ENCODE peak calls at places on chromosomes 5 and 9, in four cellular contexts. R, A, O and Y are unnamed samples.

GRCh38 chr9:80792721-80793120 is 896.6 kb downstream of the TLE1 start:
- DNase-seq in R (no peak), A (no peak), O (no peak), Y (no peak)

GRCh38 chr5:466661-467310 is 23.8 kb downstream of the EXOC3 start:
- DNase-seq in R (no peak), A (peak; percentile 7), O (no peak), Y (no peak)

GRCh38 chr9:131582466-131583341 is 37.4 kb downstream of the PRRT1B start:
- DNase-seq in R (no peak), A (no peak), O (no peak), Y (no peak)

GRCh38 chr5:112385566-112385965 is 33.5 kb downstream of the EPB41L4A start:
- DNase-seq in R (no peak), A (no peak), O (no peak), Y (no peak)

GRCh38 chr9:130786526-130786925 is 48.5 kb upstream of the ABL1 start:
- DNase-seq in R (no peak), A (no peak), O (no peak), Y (no peak)

GRCh38 chr5:65062684-65063083 is 294.0 kb downstream of the CWC27 start:
- DNase-seq in R (peak; percentile 64), A (no peak), O (no peak), Y (no peak)

GRCh38 chr9:136729144-136729543 is 13.6 kb downstream of the LCN10 start:
- DNase-seq in R (no peak), A (no peak), O (no peak), Y (no peak)

GRCh38 chr5:151060742-151061141 is 20.1 kb downstream of the TNIP1 start:
- DNase-seq in R (no peak), A (no peak), O (no peak), Y (no peak)

GRCh38 chr9:115349542-115349941 is 231.6 kb upstream of the TNC start:
- DNase-seq in R (peak; percentile 32), A (no peak), O (no peak), Y (no peak)

GRCh38 chr5:80959768-80960442 is at the start of gene RASGRF2:
- DNase-seq in R (no peak), A (peak; percentile 69), O (no peak), Y (peak; percentile 76)

GRCh38 chr9:136484153-136485048 is 1.6 kb upstream of the SEC16A start:
- DNase-seq in R (no peak), A (no peak), O (no peak), Y (peak; percentile 74)

GRCh38 chr9:89952401-89952800 is 347.6 kb downstream of the GADD45G start:
- DNase-seq in R (no peak), A (no peak), O (no peak), Y (no peak)

GRCh38 chr5:72515211-72515610 is 8.0 kb upstream of the ZNF366 start:
- DNase-seq in R (no peak), A (no peak), O (no peak), Y (no peak)

GRCh38 chr9:110977259-110977709 is 61.0 kb downstream of the LPAR1 start:
- DNase-seq in R (peak; percentile 13), A (no peak), O (no peak), Y (no peak)

GRCh38 chr9:136172412-136173079 is 32.4 kb downstream of the LHX3 start:
- DNase-seq in R (no peak), A (peak; percentile 45), O (no peak), Y (no peak)

DNA sequence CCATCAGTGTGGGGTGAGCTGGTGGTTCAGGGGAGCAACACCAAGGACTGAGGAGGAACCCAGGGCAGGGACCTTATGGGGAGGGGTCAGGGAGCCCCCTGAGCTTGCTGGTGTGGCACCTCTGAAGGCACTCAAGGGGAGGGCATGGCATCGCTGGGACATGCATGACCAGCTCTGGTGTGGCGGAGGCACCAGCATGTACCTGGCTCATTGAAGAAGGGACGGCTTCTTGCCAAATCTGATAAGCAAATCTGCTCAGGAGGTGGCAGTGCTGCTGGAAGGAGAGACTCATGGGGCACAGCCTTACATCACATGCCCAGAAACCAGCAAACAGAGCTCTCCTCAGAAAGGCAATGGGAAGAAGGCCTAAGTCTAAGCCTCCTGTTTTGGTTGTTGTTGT is 421.8 kb downstream of the SEMA5A start:
- DNase-seq in R (no peak), A (no peak), O (no peak), Y (no peak)
- TF ChIP-seq HMGXB4 in R (no peak), A (no peak), O (no peak), Y (no peak)

GRCh38 chr9:37936965-37937364 is 33.0 kb upstream of the SLC25A51 start:
- DNase-seq in R (no peak), A (no peak), O (peak; percentile 83), Y (no peak)
- TF ChIP-seq HMGXB4 in R (no peak), A (no peak), O (no peak), Y (no peak)

GRCh38 chr9:114034176-114034575 is 43.9 kb downstream of the AMBP start:
- DNase-seq in R (no peak), A (no peak), O (no peak), Y (no peak)

GRCh38 chr9:114031037-114031436 is 47.1 kb downstream of the AMBP start:
- DNase-seq in R (no peak), A (no peak), O (no peak), Y (no peak)

GRCh38 chr9:114033397-114034103 is 44.5 kb downstream of the AMBP start:
- DNase-seq in R (no peak), A (peak; percentile 72), O (peak; percentile 45), Y (peak; percentile 13)

GRCh38 chr9:114030364-114030763 is 47.7 kb downstream of the AMBP start:
- DNase-seq in R (no peak), A (no peak), O (no peak), Y (no peak)

GRCh38 chr9:114031948-114032688 is 46.0 kb downstream of the AMBP start:
- DNase-seq in R (no peak), A (no peak), O (no peak), Y (no peak)
- TF ChIP-seq HMGXB4 in R (no peak), A (no peak), O (no peak), Y (no peak)

DNA sequence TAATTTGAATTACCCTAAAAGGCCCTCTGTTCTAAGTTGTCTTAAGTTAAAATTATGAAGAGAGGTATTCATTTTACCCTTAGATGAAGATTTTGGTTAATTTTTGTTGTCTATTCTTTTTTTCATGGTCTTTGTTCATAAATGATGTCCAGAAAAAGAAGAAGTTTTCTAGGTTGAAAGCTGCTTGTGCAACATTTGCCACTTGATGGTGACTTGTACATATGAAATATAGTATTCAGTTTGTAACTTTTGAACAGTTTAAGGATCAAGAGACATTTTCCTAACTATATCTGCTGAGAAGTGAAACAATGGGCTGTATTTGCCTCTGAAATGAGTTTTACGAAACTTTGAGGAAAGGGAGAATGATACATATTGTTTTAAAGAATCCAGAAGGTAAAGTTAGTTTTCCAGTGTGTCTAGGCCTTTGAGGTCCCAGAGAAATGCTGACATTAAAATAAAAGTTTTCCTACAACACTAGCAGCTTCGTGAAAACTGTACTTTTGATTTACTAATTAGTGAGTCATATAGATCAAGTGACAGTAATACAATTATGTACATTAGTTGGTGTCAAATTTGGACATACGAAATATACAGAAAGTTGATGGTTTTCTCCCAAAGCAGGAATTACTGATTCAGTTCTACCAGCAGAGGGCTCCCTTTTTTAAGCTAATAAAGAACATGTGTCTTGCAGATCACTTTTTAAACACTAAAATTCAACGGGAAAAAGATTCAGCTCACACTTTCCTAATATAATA is 70.5 kb downstream of the PIK3R1 start:
- DNase-seq in R (no peak), A (no peak), O (peak; percentile 22), Y (peak; percentile 40)
- TF ChIP-seq HMGXB4 in R (no peak), A (no peak), O (no peak), Y (no peak)

GRCh38 chr5:16935271-16936149 is 578 bp downstream of the MYO10 start:
- DNase-seq in R (peak; percentile 41), A (peak; percentile 69), O (no peak), Y (no peak)
- TF ChIP-seq HMGXB4 in R (no peak), A (peak; percentile 64), O (no peak), Y (no peak)

GRCh38 chr5:43245724-43246385 is 53.8 kb downstream of the NIM1K start:
- DNase-seq in R (no peak), A (no peak), O (no peak), Y (no peak)
- TF ChIP-seq HMGXB4 in R (no peak), A (no peak), O (no peak), Y (no peak)

GRCh38 chr5:106312360-106312759 is 1358.4 kb downstream of the EFNA5 start:
- DNase-seq in R (peak; percentile 10), A (no peak), O (no peak), Y (no peak)

GRCh38 chr5:106311230-106311629 is 1359.5 kb downstream of the EFNA5 start:
- DNase-seq in R (no peak), A (no peak), O (no peak), Y (no peak)

DNA sequence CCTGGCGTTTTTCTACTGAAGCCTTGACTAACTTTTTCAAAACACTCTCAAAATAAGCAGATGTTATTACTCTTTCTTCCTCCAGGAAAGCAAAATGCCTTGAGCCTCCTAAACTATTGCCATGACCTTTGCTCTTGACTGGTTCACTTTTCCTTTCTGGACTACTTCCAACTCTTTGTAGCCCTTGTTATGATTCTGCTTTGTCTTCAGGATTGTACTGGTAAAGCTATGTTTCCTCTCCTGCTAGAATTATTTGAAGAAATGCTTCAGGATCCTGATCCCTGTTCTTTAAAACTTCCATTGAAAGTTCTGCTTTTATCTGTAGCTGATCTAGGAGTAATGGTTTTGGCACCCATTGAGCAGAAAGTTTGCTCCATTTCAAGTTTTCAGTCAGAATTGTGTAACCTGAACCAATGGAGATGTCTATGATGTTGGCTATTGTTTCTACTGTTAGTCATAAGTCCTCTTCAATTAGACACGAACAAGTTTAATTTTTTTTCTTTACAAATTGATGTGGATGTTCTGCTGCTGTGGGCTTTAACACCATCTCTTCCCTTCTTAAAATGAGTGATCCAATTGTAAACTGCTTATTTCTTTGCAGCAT is 1356.4 kb downstream of the EFNA5 start:
- DNase-seq in R (no peak), A (no peak), O (no peak), Y (no peak)
- TF ChIP-seq HMGXB4 in R (no peak), A (no peak), O (no peak), Y (no peak)